ENCODE peak calls at places on chromosomes 7 and 10, in ten cellular contexts. T is transverse colon, M is IMR-90, Y is Peyer's patch, E is K562, P is tibial nerve, G is HCT116, Q is right lobe of liver, A is ovary, I is lower leg skin. S is an unnamed sample.

GRCh38 chr7:40192036-40192435 is 57.2 kb downstream of the SUGCT start:
- DNase-seq in E (no peak), Y (no peak), G (no peak), P (no peak), A (no peak), I (no peak), Q (no peak), M (peak), T (no peak), S (no peak)

GRCh38 chr7:26681819-26682418 is 182.5 kb downstream of the SKAP2 start:
- DNase-seq in I (no peak), E (peak), M (peak), G (no peak), Q (no peak), P (peak), A (no peak), T (no peak), Y (no peak), S (no peak)

GRCh38 chr10:51010977-51011376 is 63.3 kb upstream of the PRKG1 start:
- DNase-seq in P (no peak), A (no peak), Q (no peak), Y (no peak), M (peak), T (no peak), E (peak), I (no peak), G (peak), S (no peak)

GRCh38 chr7:100400656-100401055 is 27.4 kb downstream of the PILRA start:
- DNase-seq in P (no peak), M (no peak), A (no peak), G (peak), I (no peak), E (peak), Q (no peak), T (no peak), Y (no peak), S (no peak)

GRCh38 chr7:30285067-30285530 is 702 bp downstream of the ZNRF2 start:
- DNase-seq in I (no peak), E (no peak), Y (peak), P (no peak), M (peak), G (no peak), A (peak), T (peak), Q (peak), S (no peak)

GRCh38 chr7:127594490-127594889 is 954 bp downstream of the FSCN3 start:
- DNase-seq in M (no peak), I (no peak), E (no peak), Q (peak), G (no peak), Y (no peak), T (peak), P (no peak), A (no peak), S (no peak)

GRCh38 chr10:132298038-132298935 is 9.5 kb downstream of the STK32C start:
- DNase-seq in G (no peak), T (no peak), A (peak), M (no peak), Y (peak), I (no peak), P (no peak), Q (peak), E (no peak), S (peak)

GRCh38 chr10:12507165-12507870 is 158.0 kb downstream of the CAMK1D start:
- DNase-seq in M (no peak), Q (peak), E (no peak), Y (peak), I (no peak), A (no peak), T (no peak), P (no peak), G (no peak), S (no peak)

GRCh38 chr10:48469516-48470020 is 135.3 kb downstream of the ARHGAP22 start:
- DNase-seq in Y (peak), G (no peak), Q (no peak), I (no peak), A (peak), T (no peak), M (no peak), E (peak), P (no peak), S (no peak)

GRCh38 chr7:158344706-158345300 is 242.8 kb downstream of the PTPRN2 start:
- DNase-seq in T (no peak), I (no peak), M (no peak), A (peak), E (no peak), P (no peak), G (no peak), Q (no peak), Y (no peak), S (no peak)

GRCh38 chr7:36058020-36058592 is 94.9 kb upstream of the EEPD1 start:
- DNase-seq in P (no peak), G (no peak), T (no peak), Q (no peak), Y (no peak), I (no peak), A (no peak), M (no peak), E (no peak), S (no peak)

GRCh38 chr7:131932271-131932670 is 375.8 kb upstream of the PODXL start:
- DNase-seq in I (no peak), M (no peak), E (no peak), Q (no peak), Y (no peak), P (no peak), T (no peak), G (no peak), A (no peak), S (no peak)

GRCh38 chr10:103181244-103181643 is 11.8 kb downstream of the NT5C2 start:
- DNase-seq in A (no peak), P (no peak), G (no peak), T (no peak), Y (no peak), M (no peak), Q (no peak), I (no peak), E (no peak), S (no peak)

GRCh38 chr10:18594574-18595156 is 56.7 kb downstream of the NSUN6 start:
- DNase-seq in M (no peak), T (peak), P (no peak), I (no peak), Q (no peak), A (no peak), G (no peak), Y (no peak), E (peak), S (no peak)

GRCh38 chr10:24208661-24209420 is at the start of gene KIAA1217:
- DNase-seq in E (no peak), Q (peak), I (peak), P (peak), M (peak), G (no peak), Y (peak), T (peak), A (peak), S (peak)

GRCh38 chr10:6958254-6958653 is 378.2 kb upstream of the PRKCQ start:
- DNase-seq in P (no peak), E (no peak), I (no peak), A (no peak), M (no peak), Q (no peak), Y (no peak), G (no peak), T (no peak), S (no peak)

GRCh38 chr10:131738396-131738735 is 162.4 kb upstream of the PPP2R2D start:
- DNase-seq in A (peak), E (no peak), I (no peak), M (no peak), P (no peak), Y (peak), Q (peak), G (no peak), T (no peak), S (no peak)

DNA sequence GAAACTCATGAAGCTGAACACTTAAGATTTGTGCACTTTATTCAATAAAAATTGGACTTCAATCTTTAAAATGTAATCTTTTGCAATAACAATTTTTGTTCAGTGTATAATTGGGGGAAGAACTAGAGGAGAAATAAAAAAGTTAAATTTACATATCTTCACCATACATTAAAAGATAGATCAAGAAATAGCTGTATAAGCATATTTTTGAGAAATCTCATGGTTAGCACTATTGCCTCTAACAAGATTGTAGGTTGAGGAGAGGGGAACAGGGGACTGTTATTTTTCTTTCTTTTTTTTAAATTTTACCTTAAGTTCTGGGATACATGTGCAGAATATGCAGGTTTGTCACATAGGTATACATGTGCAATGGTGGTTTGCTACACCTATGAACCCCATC is 5.3 kb downstream of the AMPH start:
- DNase-seq in Q (no peak), G (no peak), E (no peak), I (no peak), M (no peak), A (no peak), Y (no peak), T (no peak), P (no peak), S (no peak)
- H3K4me3 ChIP-seq in Q (no peak), G (no peak), E (no peak), I (no peak), M (no peak), A (no peak), Y (no peak), T (no peak), P (no peak), S (no peak)

GRCh38 chr10:88865281-88865876 is 13.7 kb upstream of the ANKRD22 start:
- DNase-seq in G (no peak), Q (no peak), Y (no peak), E (no peak), M (no peak), P (no peak), I (no peak), A (no peak), T (no peak), S (no peak)
- TF ChIP-seq CTCF in G (peak), Q (peak), Y (no peak), E (no peak), M (peak), P (no peak), I (no peak), A (no peak), T (peak), S (no peak)

GRCh38 chr10:43756343-43756742 is 107.7 kb upstream of the ZNF32 start:
- DNase-seq in G (no peak), P (no peak), Y (no peak), E (no peak), A (no peak), I (no peak), T (no peak), M (no peak), Q (no peak), S (no peak)

GRCh38 chr10:43752682-43753081 is 104.0 kb upstream of the ZNF32 start:
- DNase-seq in P (no peak), E (no peak), G (no peak), Y (no peak), T (no peak), Q (peak), M (no peak), I (no peak), A (no peak), S (no peak)

GRCh38 chr10:43751646-43752045 is 103.0 kb upstream of the ZNF32 start:
- DNase-seq in G (no peak), P (no peak), M (no peak), A (no peak), Y (no peak), E (no peak), I (no peak), Q (no peak), T (no peak), S (no peak)

GRCh38 chr10:43754569-43755260 is 106.0 kb upstream of the ZNF32 start:
- DNase-seq in G (no peak), Q (no peak), P (no peak), Y (no peak), M (no peak), A (no peak), E (no peak), I (no peak), T (no peak), S (no peak)

GRCh38 chr10:43753397-43754061 is 104.8 kb upstream of the ZNF32 start:
- DNase-seq in I (no peak), E (no peak), M (no peak), P (no peak), A (no peak), T (no peak), G (no peak), Y (no peak), Q (no peak), S (no peak)
- TF ChIP-seq POLR2A in I (no peak), E (no peak), M (no peak), P (no peak), A (no peak), T (no peak), G (no peak), Y (no peak), Q (no peak), S (no peak)

DNA sequence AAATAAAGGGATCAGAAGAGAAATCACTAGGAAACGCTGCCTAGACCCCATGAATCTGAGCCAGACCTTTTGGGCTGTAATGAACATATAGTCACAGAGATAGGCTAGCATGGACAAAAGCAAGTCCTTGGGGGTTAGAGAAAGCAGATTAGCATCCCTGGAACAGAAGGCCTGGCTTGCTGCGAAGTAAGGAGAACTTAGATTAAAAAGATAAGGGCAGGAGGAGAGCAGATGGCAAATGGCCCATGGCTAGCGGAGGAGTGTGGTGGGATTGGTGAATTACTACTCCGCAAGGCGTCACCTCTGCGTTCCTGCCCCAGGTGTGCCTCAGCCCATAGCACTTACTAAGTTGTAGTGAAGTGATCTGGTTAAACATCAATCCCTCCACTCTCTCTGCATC is 92.3 kb upstream of the ZNF438 start:
- DNase-seq in Y (no peak), P (no peak), Q (no peak), G (no peak), T (no peak), I (no peak), E (no peak), M (no peak), A (no peak), S (no peak)
- H3K4me3 ChIP-seq in Y (no peak), P (no peak), Q (no peak), G (no peak), T (no peak), I (no peak), E (no peak), M (no peak), A (no peak), S (no peak)

S was measured in uterus.